ENCODE peak calls at places on chromosomes 4 and X, in six cellular contexts. A is hepatic stellate cell, L is AG04450, X is cardiac fibroblast, Y is NCI-H1694, N is caudate nucleus. H is an unnamed sample.
A peak's percentile ranks its signal among the peaks of the same experiment; 100 is the strongest.

GRCh38 chr4:158667651-158668198 is 4.0 kb downstream of the C4orf46 start:
- DNase-seq in A (peak; percentile 57), L (no peak), X (peak; percentile 63), Y (no peak), N (no peak), H (peak; percentile 18)

GRCh38 chr4:38489924-38490639 is 173.9 kb upstream of the KLF3 start:
- DNase-seq in A (no peak), L (peak; percentile 3), X (peak; percentile 38), Y (no peak), N (peak; percentile 26), H (no peak)

GRCh38 chrX:120446503-120446902 is 22.6 kb downstream of the LAMP2 start:
- DNase-seq in A (no peak), L (no peak), X (peak; percentile 69), Y (no peak), N (no peak), H (no peak)

GRCh38 chr4:7190668-7191545 is 1.4 kb upstream of the SORCS2 start:
- DNase-seq in A (no peak), L (no peak), X (no peak), Y (no peak), N (no peak), H (no peak)

GRCh38 chr4:94306713-94307112 is 35.9 kb downstream of the HPGDS start:
- DNase-seq in A (no peak), L (no peak), X (peak; percentile 65), Y (no peak), N (no peak), H (no peak)

GRCh38 chr4:123922847-123923246 is 526.3 kb downstream of the SPRY1 start:
- DNase-seq in A (no peak), L (no peak), X (peak; percentile 23), Y (no peak), N (no peak), H (no peak)

GRCh38 chr4:94577136-94577535 is 125.4 kb downstream of the PDLIM5 start:
- DNase-seq in A (no peak), L (no peak), X (peak; percentile 66), Y (no peak), N (peak; percentile 37), H (no peak)

GRCh38 chrX:21738950-21739287 is 19.0 kb downstream of the SMPX start:
- DNase-seq in A (no peak), L (no peak), X (no peak), Y (no peak), N (no peak), H (no peak)

GRCh38 chrX:49177338-49177833 is 5.7 kb downstream of the PLP2 start:
- DNase-seq in A (no peak), L (no peak), X (no peak), Y (no peak), N (no peak), H (peak; percentile 69)

GRCh38 chr4:105145059-105145912 is 1.4 kb upstream of the TET2 start:
- DNase-seq in A (no peak), L (no peak), X (no peak), Y (no peak), N (no peak), H (no peak)

GRCh38 chr4:176030391-176030790 is 35.2 kb upstream of the WDR17 start:
- DNase-seq in A (no peak), L (no peak), X (no peak), Y (no peak), N (no peak), H (no peak)

GRCh38 chrX:150036181-150036580 is 97.9 kb upstream of the EOLA2 start:
- DNase-seq in A (peak; percentile 16), L (no peak), X (peak; percentile 64), Y (peak; percentile 6), N (no peak), H (peak; percentile 61)

GRCh38 chr4:17708992-17709759 is 72.2 kb downstream of the FAM184B start:
- DNase-seq in A (no peak), L (no peak), X (no peak), Y (no peak), N (no peak), H (no peak)

GRCh38 chr4:147567276-147567675 is 49.9 kb upstream of the TMEM184C start:
- DNase-seq in A (no peak), L (no peak), X (no peak), Y (no peak), N (no peak), H (no peak)

GRCh38 chrX:46687619-46688018 is 71.3 kb downstream of the SLC9A7 start:
- DNase-seq in A (no peak), L (no peak), X (peak; percentile 56), Y (no peak), N (no peak), H (no peak)